ENCODE peak calls at places on chromosome 3, in six cellular contexts. S is upper lobe of left lung; U is fibroblast of lung; F is right lobe of liver; J is MM.1S; M is naive thymus-derived CD4-positive, alpha-beta T cell. C is an unnamed sample. For H3K4me1, the result is how much of the 10 kb centered on the place peaks cover.

GRCh38 chr3:196339493-196340254 is 1.5 kb upstream of the TM4SF19 start:
- DNase-seq in S (peak), U (peak), F (no peak), J (no peak), M (no peak), C (no peak)

GRCh38 chr3:55292360-55292759 is 194.7 kb downstream of the WNT5A start:
- DNase-seq in S (no peak), U (no peak), F (no peak), J (no peak), M (no peak), C (no peak)

GRCh38 chr3:190671658-190672057 is 157.8 kb downstream of the IL1RAP start:
- DNase-seq in S (no peak), U (peak), F (no peak), J (no peak), M (no peak), C (no peak)

GRCh38 chr3:184611606-184612304 is 50.2 kb downstream of the EPHB3 start:
- DNase-seq in S (no peak), U (peak), F (no peak), J (no peak), M (no peak), C (no peak)

GRCh38 chr3:51682526-51682925 is 11.5 kb downstream of the TEX264 start:
- DNase-seq in S (no peak), U (no peak), F (no peak), J (no peak), M (no peak), C (no peak)

GRCh38 chr3:99023590-99024192 is 122.2 kb upstream of the DCBLD2 start:
- DNase-seq in S (no peak), U (peak), F (no peak), J (peak), M (no peak), C (no peak)

GRCh38 chr3:109155828-109156227 is 19.3 kb downstream of the C3orf85 start:
- DNase-seq in S (no peak), U (no peak), F (no peak), J (no peak), M (no peak), C (no peak)

GRCh38 chr3:194137314-194138097 is 1.6 kb downstream of the HES1 start:
- DNase-seq in S (peak), U (no peak), F (peak), J (peak), M (peak), C (no peak)

GRCh38 chr3:184058029-184058428 is 5.2 kb downstream of the HTR3C start:
- DNase-seq in S (no peak), U (peak), F (no peak), J (no peak), M (no peak), C (no peak)

GRCh38 chr3:105752791-105753415 is 115.9 kb downstream of the CBLB start:
- DNase-seq in S (no peak), U (no peak), F (no peak), J (peak), M (peak), C (no peak)

GRCh38 chr3:46406786-46407611 is at the start of the genes CCR5AS and CCRL2:
- DNase-seq in S (peak), U (peak), F (peak), J (peak), M (peak), C (no peak)

GRCh38 chr3:29649815-29650547 is 369.1 kb downstream of the RBMS3 start:
- DNase-seq in S (no peak), U (peak), F (no peak), J (peak), M (no peak), C (no peak)

GRCh38 chr3:29757054-29757777 is 476.3 kb downstream of the RBMS3 start:
- DNase-seq in S (no peak), U (no peak), F (peak), J (no peak), M (no peak), C (no peak)

GRCh38 chr3:184099806-184100686 is 3.2 kb downstream of the HTR3E start:
- DNase-seq in S (no peak), U (no peak), F (no peak), J (no peak), M (no peak), C (no peak)

GRCh38 chr3:169996063-169996462 is 29.5 kb downstream of the SEC62 start:
- DNase-seq in S (no peak), U (no peak), F (no peak), J (no peak), M (no peak), C (no peak)

GRCh38 chr3:169992156-169992555 is 25.5 kb downstream of the SEC62 start:
- DNase-seq in S (no peak), U (no peak), F (no peak), J (no peak), M (no peak), C (no peak)

GRCh38 chr3:169990431-169990830 is 23.8 kb downstream of the SEC62 start:
- DNase-seq in S (no peak), U (no peak), F (no peak), J (no peak), M (no peak), C (no peak)

GRCh38 chr3:169998668-169999131 is 32.1 kb downstream of the SEC62 start:
- DNase-seq in S (no peak), U (peak), F (no peak), J (peak), M (no peak), C (no peak)

GRCh38 chr3:169992781-169993180 is 26.2 kb downstream of the SEC62 start:
- DNase-seq in S (no peak), U (no peak), F (no peak), J (no peak), M (no peak), C (no peak)
- H3K4me1 ChIP-seq in S (under half), U (under half), F (under half), J (under half), M (under half), C (under half)

GRCh38 chr3:134874737-134875413 is 79.8 kb downstream of the EPHB1 start:
- DNase-seq in S (no peak), U (no peak), F (no peak), J (no peak), M (no peak), C (no peak)
- H3K4me3 ChIP-seq in S (no peak), U (no peak), F (no peak), J (no peak), M (no peak), C (no peak)

GRCh38 chr3:69113536-69113935 is 8.9 kb downstream of the LMOD3 start:
- DNase-seq in S (no peak), U (peak), F (no peak), J (no peak), M (no peak), C (no peak)

GRCh38 chr3:69116897-69117296 is 5.5 kb downstream of the LMOD3 start:
- DNase-seq in S (no peak), U (no peak), F (no peak), J (no peak), M (no peak), C (no peak)

GRCh38 chr3:69118555-69118954 is 3.8 kb downstream of the LMOD3 start:
- DNase-seq in S (no peak), U (no peak), F (no peak), J (no peak), M (no peak), C (no peak)

GRCh38 chr3:69116162-69116561 is 6.2 kb downstream of the LMOD3 start:
- DNase-seq in S (no peak), U (no peak), F (no peak), J (no peak), M (no peak), C (no peak)

GRCh38 chr3:69115731-69116130 is 6.7 kb downstream of the LMOD3 start:
- DNase-seq in S (no peak), U (peak), F (no peak), J (peak), M (no peak), C (no peak)
- H3K27ac ChIP-seq in S (no peak), U (no peak), F (no peak), J (peak), M (no peak), C (no peak)

GRCh38 chr3:11556234-11556633 is 87.5 kb downstream of the VGLL4 start:
- DNase-seq in S (peak), U (no peak), F (no peak), J (no peak), M (no peak), C (no peak)

GRCh38 chr3:11555211-11555782 is 88.4 kb downstream of the VGLL4 start:
- DNase-seq in S (peak), U (no peak), F (no peak), J (no peak), M (no peak), C (no peak)

GRCh38 chr3:11556851-11557644 is 86.7 kb downstream of the VGLL4 start:
- DNase-seq in S (peak), U (peak), F (no peak), J (no peak), M (no peak), C (no peak)

GRCh38 chr3:11554666-11555065 is 89.0 kb downstream of the VGLL4 start:
- DNase-seq in S (no peak), U (no peak), F (no peak), J (no peak), M (no peak), C (no peak)

GRCh38 chr3:11555823-11556222 is 87.9 kb downstream of the VGLL4 start:
- DNase-seq in S (peak), U (no peak), F (no peak), J (no peak), M (no peak), C (no peak)
- H3K4me1 ChIP-seq in S (half or more), U (under half), F (under half), J (under half), M (under half), C (under half)

GRCh38 chr3:17738921-17739320 is 3.5 kb downstream of the TBC1D5 start:
- DNase-seq in S (no peak), U (no peak), F (no peak), J (no peak), M (no peak), C (no peak)
- H3K4me3 ChIP-seq in S (no peak), U (no peak), F (no peak), J (no peak), M (no peak), C (no peak)

DNA sequence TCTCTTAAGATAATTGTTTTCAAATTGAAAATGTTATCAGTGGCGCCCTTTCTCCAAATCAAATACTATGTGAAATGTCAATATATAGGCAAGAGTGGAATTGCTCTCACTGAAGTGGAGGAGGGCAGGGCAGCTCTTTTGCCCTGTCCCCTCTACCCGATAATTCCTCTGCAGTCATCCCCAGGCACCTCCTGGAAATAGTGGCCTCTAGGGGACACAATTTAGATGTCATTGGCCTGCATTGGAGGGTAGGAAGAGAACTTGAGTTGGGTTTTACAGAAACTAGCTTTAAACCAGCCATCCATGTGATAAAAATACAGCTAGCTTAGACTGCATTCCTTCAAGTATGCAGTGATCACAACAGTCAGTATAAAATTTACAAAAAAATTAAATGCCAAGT is 288.9 kb downstream of the EDEM1 start:
- DNase-seq in S (no peak), U (no peak), F (no peak), J (no peak), M (no peak), C (no peak)
- H3K27ac ChIP-seq in S (no peak), U (no peak), F (no peak), J (no peak), M (no peak), C (no peak)

GRCh38 chr3:14460342-14461005 is 58.1 kb downstream of the SLC6A6 start:
- DNase-seq in S (peak), U (peak), F (peak), J (no peak), M (no peak), C (no peak)
- H3K4me1 ChIP-seq in S (under half), U (under half), F (under half), J (under half), M (under half), C (under half)

GRCh38 chr3:13021934-13022265 is 51.3 kb downstream of the IQSEC1 start:
- DNase-seq in S (no peak), U (no peak), F (no peak), J (no peak), M (no peak), C (no peak)
- H3K4me3 ChIP-seq in S (peak), U (peak), F (no peak), J (no peak), M (no peak), C (no peak)

GRCh38 chr3:154121236-154122095 is at the start of gene ARHGEF26:
- DNase-seq in S (peak), U (peak), F (peak), J (peak), M (peak), C (peak)
- H3K27ac ChIP-seq in S (peak), U (peak), F (peak), J (no peak), M (no peak), C (no peak)

GRCh38 chr3:48929358-48930035 is 10.9 kb downstream of the ARIH2 start:
- DNase-seq in S (no peak), U (no peak), F (no peak), J (no peak), M (no peak), C (no peak)

GRCh38 chr3:48927928-48928327 is 9.3 kb downstream of the ARIH2 start:
- DNase-seq in S (no peak), U (no peak), F (no peak), J (no peak), M (no peak), C (no peak)

GRCh38 chr3:48928679-48929078 is 10.0 kb downstream of the ARIH2 start:
- DNase-seq in S (no peak), U (no peak), F (no peak), J (no peak), M (no peak), C (no peak)

GRCh38 chr3:48930590-48930989 is 11.9 kb downstream of the ARIH2 start:
- DNase-seq in S (no peak), U (peak), F (no peak), J (no peak), M (no peak), C (no peak)

DNA sequence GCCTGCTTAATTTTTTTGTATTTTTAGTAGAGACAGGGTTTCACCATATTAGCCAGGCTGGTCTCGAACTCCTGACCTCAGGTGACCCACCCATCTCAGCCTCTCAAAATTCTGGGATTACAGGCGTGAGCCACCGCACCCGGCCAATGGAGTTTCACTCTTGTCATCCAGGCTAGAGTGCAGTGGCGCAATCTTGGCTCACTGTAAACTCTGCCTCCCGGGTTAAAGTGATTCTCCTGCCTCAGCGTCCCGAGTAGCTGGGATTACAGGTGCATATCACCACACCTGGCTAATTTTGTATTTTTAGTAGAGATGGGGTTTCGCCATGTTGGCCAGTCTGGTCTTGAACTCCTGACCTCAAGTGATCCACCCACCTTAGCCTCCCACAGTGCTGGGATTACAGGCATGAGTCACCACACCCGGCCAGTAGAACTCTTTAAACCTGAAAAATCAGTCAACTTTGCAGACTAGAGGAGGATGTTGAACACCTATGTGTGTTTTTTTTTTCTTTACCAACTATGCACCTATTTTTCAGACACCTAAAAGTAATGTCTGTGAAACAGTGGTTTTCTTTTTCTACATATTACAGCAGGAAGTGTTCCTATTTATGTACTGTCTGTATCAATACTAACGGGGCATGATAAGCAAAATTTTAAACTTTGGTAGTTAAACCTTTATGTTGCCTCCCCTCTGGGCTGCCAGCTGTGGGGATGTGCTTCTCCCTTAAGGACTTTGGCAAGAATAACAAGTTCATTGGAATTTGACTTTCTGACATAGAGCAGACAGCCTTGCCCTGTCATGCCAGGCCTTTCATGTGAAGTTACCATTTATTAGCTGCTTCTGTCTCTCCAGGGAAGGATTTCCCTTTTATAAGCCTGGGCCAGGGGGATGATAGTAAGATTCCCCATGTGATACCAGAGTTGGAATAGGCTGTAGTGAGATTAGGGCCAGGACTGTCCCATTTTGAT is 8.1 kb downstream of the ARIH2 start:
- DNase-seq in S (no peak), U (no peak), F (no peak), J (no peak), M (no peak), C (no peak)
- H3K4me1 ChIP-seq in S (half or more), U (under half), F (under half), J (under half), M (under half), C (under half)